ENCODE peak calls at places on chromosomes 11 and 22, in four cellular contexts. One of them, this sample, is unnamed.

GRCh38 chr11:34653031-34653430 is 32.1 kb downstream of the EHF start:
- DNase-seq in uterus: no peak
- DNase-seq in nucleus accumbens: no peak
- DNase-seq in NCI-H2081: no peak
- DNase-seq in this sample: no peak

GRCh38 chr11:94457118-94458029 is 36.3 kb downstream of the MRE11 start:
- DNase-seq in nucleus accumbens: no peak
- DNase-seq in uterus: no peak
- DNase-seq in NCI-H2081: no peak
- DNase-seq in this sample: no peak

GRCh38 chr22:41094036-41094435 is 1.6 kb downstream of the EP300 start:
- DNase-seq in nucleus accumbens: no peak
- DNase-seq in NCI-H2081: no peak
- DNase-seq in uterus: no peak
- DNase-seq in this sample: no peak

GRCh38 chr11:1202776-1203504 is 19.9 kb upstream of the MUC5B start:
- DNase-seq in NCI-H2081: peak; percentile 47
- DNase-seq in nucleus accumbens: no peak
- DNase-seq in uterus: peak; percentile 53
- DNase-seq in this sample: peak; percentile 60

GRCh38 chr11:34680918-34681554 is 60.1 kb downstream of the EHF start:
- DNase-seq in nucleus accumbens: no peak
- DNase-seq in NCI-H2081: peak; percentile 28
- DNase-seq in uterus: no peak
- DNase-seq in this sample: no peak

GRCh38 chr11:81989093-81989492 is 744.6 kb downstream of the FAM181B start:
- DNase-seq in nucleus accumbens: no peak
- DNase-seq in uterus: no peak
- DNase-seq in NCI-H2081: no peak
- DNase-seq in this sample: no peak

GRCh38 chr11:114318361-114318760 is 22.2 kb downstream of the NNMT start:
- DNase-seq in NCI-H2081: peak; percentile 71
- DNase-seq in nucleus accumbens: no peak
- DNase-seq in uterus: no peak
- DNase-seq in this sample: no peak

GRCh38 chr11:792535-792821 is 2.6 kb upstream of the CEND1 start:
- DNase-seq in nucleus accumbens: no peak
- DNase-seq in uterus: no peak
- DNase-seq in NCI-H2081: no peak
- DNase-seq in this sample: no peak

GRCh38 chr11:125224391-125225015 is 60.0 kb downstream of the PKNOX2 start:
- DNase-seq in NCI-H2081: no peak
- DNase-seq in nucleus accumbens: no peak
- DNase-seq in uterus: peak; percentile 50
- DNase-seq in this sample: no peak

GRCh38 chr11:47325271-47326041 is 27.0 kb downstream of the MYBPC3 start:
- DNase-seq in uterus: no peak
- DNase-seq in nucleus accumbens: no peak
- DNase-seq in NCI-H2081: no peak
- DNase-seq in this sample: no peak